ENCODE peak calls at places on chromosomes 3 and 15, in nine cellular contexts. O is tibial nerve, W is stomach, N is body of pancreas, Q is HepG2, P is ovary, J is sigmoid colon, V is adrenal gland, D is breast epithelium. G is an unnamed sample.

GRCh38 chr15:60128710-60129109 is 124.6 kb downstream of the FOXB1 start:
- DNase-seq in P (no peak), O (no peak), V (no peak), J (no peak), N (no peak), D (no peak), Q (no peak), W (no peak), G (no peak)

GRCh38 chr3:64299206-64299605 is 73.9 kb upstream of the PRICKLE2 start:
- DNase-seq in Q (no peak), W (no peak), N (no peak), D (no peak), P (no peak), V (no peak), O (no peak), J (no peak), G (no peak)

GRCh38 chr3:171654809-171655208 is 155.5 kb downstream of the PLD1 start:
- DNase-seq in V (peak; percentile 89), N (peak; percentile 26), J (peak; percentile 81), W (no peak), D (peak; percentile 77), O (peak; percentile 78), Q (no peak), P (peak; percentile 55), G (peak; percentile 14)

GRCh38 chr3:10023587-10024310 is 2.5 kb upstream of the FANCD2 start:
- DNase-seq in Q (no peak), J (no peak), W (no peak), D (no peak), N (no peak), P (no peak), V (no peak), O (no peak), G (no peak)

GRCh38 chr3:43503067-43503728 is 118.6 kb downstream of the ANO10 start:
- DNase-seq in W (no peak), D (no peak), Q (peak; percentile 15), P (no peak), V (no peak), N (no peak), J (no peak), O (no peak), G (no peak)

GRCh38 chr3:129312671-129313414 is 34.2 kb downstream of the HMCES start:
- DNase-seq in O (no peak), Q (no peak), W (no peak), P (no peak), J (no peak), V (no peak), N (peak; percentile 35), D (no peak), G (no peak)

GRCh38 chr15:42101861-42102260 is 7.5 kb upstream of the PLA2G4D start:
- DNase-seq in O (no peak), V (no peak), N (no peak), Q (no peak), D (no peak), J (no peak), P (no peak), W (no peak), G (no peak)

GRCh38 chr3:200747-201146 is 4.2 kb downstream of the CHL1 start:
- DNase-seq in V (no peak), O (no peak), W (no peak), J (no peak), N (no peak), P (no peak), D (no peak), Q (no peak), G (no peak)

GRCh38 chr15:74632601-74633000 is 17.0 kb downstream of the CLK3 start:
- DNase-seq in D (no peak), W (no peak), P (no peak), V (no peak), N (no peak), Q (no peak), J (no peak), O (no peak), G (no peak)

GRCh38 chr3:13141991-13142412 is 68.8 kb upstream of the IQSEC1 start:
- DNase-seq in V (no peak), D (no peak), N (no peak), W (no peak), J (peak; percentile 46), P (no peak), O (no peak), Q (no peak), G (no peak)

GRCh38 chr15:87850916-87851315 is 405.6 kb downstream of the NTRK3 start:
- DNase-seq in W (no peak), P (no peak), N (no peak), Q (no peak), D (no peak), O (no peak), J (no peak), V (no peak), G (no peak)

GRCh38 chr3:146431240-146431639 is 38.1 kb downstream of the PLSCR2 start:
- DNase-seq in Q (no peak), O (no peak), P (no peak), J (no peak), N (no peak), W (no peak), D (no peak), V (no peak), G (no peak)

GRCh38 chr3:79019137-79019923 is 748.5 kb downstream of the ROBO1 start:
- DNase-seq in D (peak; percentile 42), O (peak; percentile 71), P (peak; percentile 80), Q (peak; percentile 84), J (peak; percentile 93), N (peak; percentile 51), W (peak; percentile 77), V (peak; percentile 89), G (peak; percentile 54)
- TF ChIP-seq POLR2A in D (no peak), O (peak; percentile 20), P (peak; percentile 45), Q (peak; percentile 80), J (peak; percentile 53), N (peak; percentile 35), W (no peak), V (peak; percentile 88), G (peak; percentile 54)

GRCh38 chr15:89785064-89785770 is 9.1 kb downstream of the MESP2 start:
- DNase-seq in W (peak; percentile 50), O (no peak), N (peak; percentile 62), P (no peak), J (no peak), D (peak; percentile 60), Q (peak; percentile 85), V (no peak), G (peak; percentile 87)
- H3K27ac ChIP-seq in W (no peak overlapping the region), O (peak overlapping the region; percentile 51), N (peak overlapping the region; percentile 56), P (no peak overlapping the region), J (no peak overlapping the region), D (peak overlapping the region; percentile 70), Q (peak overlapping the region; percentile 34), V (no peak overlapping the region), G (peak overlapping the region; percentile 90)

GRCh38 chr3:29285356-29286070 is 4.6 kb downstream of the RBMS3 start:
- DNase-seq in V (no peak), J (no peak), D (no peak), W (no peak), N (no peak), O (no peak), P (peak; percentile 13), Q (no peak), G (no peak)
- H3K4me3 ChIP-seq in V (peak overlapping the region; percentile 11), J (peak overlapping the region; percentile 4), D (peak overlapping the region; percentile 65), W (peak overlapping the region; percentile 22), N (no peak overlapping the region), O (peak overlapping the region; percentile 36), P (peak overlapping the region; percentile 28), Q (no peak overlapping the region), G (no peak overlapping the region)

GRCh38 chr15:52528465-52529288 is at the start of gene MYO5A:
- DNase-seq in D (peak; percentile 27), W (peak; percentile 68), N (peak; percentile 63), J (peak; percentile 84), Q (peak; percentile 15), O (peak; percentile 20), P (peak; percentile 57), V (peak; percentile 85), G (peak; percentile 73)
- TF ChIP-seq POLR2A in D (no peak), W (no peak), N (peak; percentile 54), J (no peak), Q (no peak), O (no peak), P (no peak), V (peak; percentile 55), G (peak; percentile 34)

DNA sequence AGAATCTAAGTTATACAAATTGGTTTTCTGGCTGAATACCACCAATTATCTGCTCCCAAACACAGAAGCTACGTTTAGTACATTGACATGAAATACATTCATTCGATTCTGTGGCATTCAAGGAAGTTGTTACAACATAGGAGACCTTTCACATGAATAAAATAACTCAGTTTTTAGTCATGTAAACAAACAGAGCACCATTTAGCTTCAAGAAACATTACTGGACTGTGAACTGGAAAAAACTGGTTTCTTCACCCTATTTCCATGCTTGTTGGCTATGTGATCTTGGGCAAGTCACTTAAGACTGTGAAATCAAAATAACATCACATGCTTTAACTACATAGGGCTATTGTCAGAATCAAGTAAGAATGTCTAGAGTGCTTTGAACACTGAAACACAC is 46.2 kb downstream of the NRG4 start:
- DNase-seq in P (no peak), J (no peak), V (no peak), W (no peak), N (no peak), Q (no peak), O (no peak), D (no peak), G (no peak)
- H3K27ac ChIP-seq in P (no peak overlapping the region), J (no peak overlapping the region), V (no peak overlapping the region), W (no peak overlapping the region), N (peak overlapping the region; percentile 55), Q (no peak overlapping the region), O (no peak overlapping the region), D (no peak overlapping the region), G (no peak overlapping the region)

DNA sequence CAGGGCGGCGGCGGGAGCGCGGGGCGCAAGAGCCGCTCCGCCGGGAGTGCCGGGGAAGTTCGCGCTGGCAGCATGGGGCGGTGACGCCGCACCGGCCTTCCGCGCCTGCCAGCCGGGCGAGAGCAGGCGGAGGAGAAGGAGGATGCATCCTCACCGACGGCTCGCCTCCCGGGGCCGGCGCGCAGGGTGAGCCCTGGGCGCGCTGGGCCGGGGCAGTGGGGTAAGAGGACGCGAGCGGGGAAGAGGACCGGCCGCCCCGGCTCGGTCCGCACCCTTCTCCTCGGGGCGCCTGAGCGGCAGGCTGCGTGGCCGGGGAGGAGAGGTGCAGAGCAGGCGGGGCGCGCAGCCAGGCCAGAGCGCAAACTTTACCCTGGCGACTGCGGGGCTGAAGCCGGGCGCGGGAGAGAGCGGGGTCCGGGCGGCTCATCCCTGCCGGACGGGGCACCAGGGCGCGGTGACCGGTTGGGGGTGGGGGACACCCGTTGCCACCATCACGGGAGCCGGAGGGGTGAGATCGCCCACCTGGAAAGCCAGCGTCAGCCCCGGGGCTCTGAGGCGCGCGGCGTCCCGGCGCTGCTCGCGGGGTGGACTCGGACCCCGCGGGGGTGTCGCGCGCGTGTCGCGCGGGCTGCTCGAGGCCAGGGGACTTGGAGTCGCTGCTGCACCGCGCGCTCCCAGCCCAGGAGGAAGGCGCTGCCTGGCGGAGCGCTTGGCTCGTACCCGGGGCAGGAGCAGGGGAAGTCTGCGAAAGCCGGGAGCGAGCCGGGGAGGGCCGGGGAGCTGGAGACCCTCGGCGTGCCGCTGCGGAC is 541 bp downstream of the GABRA5 start:
- DNase-seq in W (no peak), D (no peak), O (no peak), P (no peak), N (no peak), V (no peak), Q (no peak), J (no peak), G (no peak)
- H3K4me3 ChIP-seq in W (peak overlapping the region; percentile 35), D (no peak overlapping the region), O (no peak overlapping the region), P (no peak overlapping the region), N (no peak overlapping the region), V (no peak overlapping the region), Q (no peak overlapping the region), J (no peak overlapping the region), G (no peak overlapping the region)

GRCh38 chr15:101169457-101170071 is 82.3 kb downstream of the CHSY1 start:
- DNase-seq in J (peak; percentile 59), Q (no peak), N (no peak), D (no peak), P (no peak), O (no peak), V (no peak), W (no peak), G (no peak)
- TF ChIP-seq POLR2A in J (no peak), Q (no peak), N (no peak), D (no peak), P (no peak), O (no peak), V (no peak), W (no peak), G (no peak)